ENCODE peak calls at places on chromosomes 16 and 17, in five cellular contexts. P is NCI-H2081, R is psoas muscle, Z is HTR-8/SVneo, K is neural progenitor cell. Q is an unnamed sample.

GRCh38 chr17:50255766-50256480 is 18.3 kb upstream of the TMEM92 start:
- DNase-seq in R (no peak), P (no peak), K (no peak), Z (no peak), Q (no peak)

GRCh38 chr17:321386-321941 is 31.1 kb downstream of the RPH3AL start:
- DNase-seq in K (no peak), P (no peak), Z (no peak), R (no peak), Q (no peak)

GRCh38 chr16:83906690-83907089 is 7.8 kb downstream of the MLYCD start:
- DNase-seq in R (no peak), K (no peak), Z (no peak), P (no peak), Q (no peak)

GRCh38 chr17:83064021-83064731 is 15.2 kb upstream of the METRNL start:
- DNase-seq in R (no peak), P (no peak), K (no peak), Z (no peak), Q (no peak)

GRCh38 chr16:17591655-17592405 is 121.1 kb upstream of the XYLT1 start:
- DNase-seq in R (no peak), K (no peak), Z (no peak), P (no peak), Q (peak; percentile 46)

GRCh38 chr17:15914400-15915165 is 30.3 kb upstream of the ADORA2B start:
- DNase-seq in Z (no peak), P (no peak), K (no peak), R (no peak), Q (no peak)

GRCh38 chr17:78495634-78496033 is 81.6 kb downstream of the DNAH17 start:
- DNase-seq in P (no peak), R (no peak), Z (no peak), K (no peak), Q (no peak)

GRCh38 chr16:67329901-67330300 is 3.3 kb downstream of the LRRC36 start:
- DNase-seq in K (no peak), R (no peak), Z (no peak), P (no peak), Q (no peak)

GRCh38 chr16:53989597-53989996 is 285.6 kb downstream of the FTO start:
- DNase-seq in R (no peak), P (no peak), K (no peak), Z (no peak), Q (no peak)

GRCh38 chr17:55606431-55606830 is 95.2 kb upstream of the SMIM36 start:
- DNase-seq in Z (no peak), K (no peak), P (no peak), R (no peak), Q (no peak)

GRCh38 chr16:84884311-84885023 is 64.7 kb downstream of the CRISPLD2 start:
- DNase-seq in R (no peak), Z (no peak), K (peak; percentile 33), P (no peak), Q (no peak)

GRCh38 chr17:7620835-7621234 is 6.1 kb upstream of the FXR2 start:
- DNase-seq in Z (no peak), K (no peak), R (no peak), P (no peak), Q (no peak)

GRCh38 chr17:65362826-65363225 is 198.6 kb downstream of the AXIN2 start:
- DNase-seq in Z (peak; percentile 29), R (no peak), K (no peak), P (no peak), Q (no peak)

GRCh38 chr17:43673516-43674323 is 12.0 kb upstream of the MEOX1 start:
- DNase-seq in Z (peak; percentile 76), K (peak; percentile 70), R (peak; percentile 68), P (peak; percentile 67), Q (peak; percentile 61)

GRCh38 chr16:8740775-8741355 is 56.6 kb downstream of the TMEM186 start:
- DNase-seq in R (no peak), K (no peak), Z (no peak), P (no peak), Q (no peak)

GRCh38 chr17:49843774-49844350 is 4.0 kb downstream of the TAC4 start:
- DNase-seq in K (peak; percentile 57), Z (no peak), P (no peak), R (no peak), Q (no peak)

GRCh38 chr17:50471009-50471905 is 2.6 kb upstream of the CHAD start:
- DNase-seq in K (no peak), P (no peak), Z (no peak), R (no peak), Q (no peak)

GRCh38 chr17:6361733-6362132 is 73.2 kb downstream of the AIPL1 start:
- DNase-seq in Z (peak; percentile 37), K (peak; percentile 40), P (no peak), R (no peak), Q (no peak)

GRCh38 chr16:30491229-30491628 is 18.7 kb downstream of the ITGAL start:
- DNase-seq in Z (no peak), R (no peak), P (no peak), K (no peak), Q (no peak)

GRCh38 chr17:13311301-13311700 is 290.4 kb downstream of the HS3ST3A1 start:
- DNase-seq in Z (no peak), K (no peak), R (no peak), P (no peak), Q (no peak)

GRCh38 chr17:29733151-29733550 is 110.4 kb upstream of the CORO6 start:
- DNase-seq in K (no peak), Z (no peak), P (no peak), R (no peak), Q (no peak)

GRCh38 chr17:2799653-2800052 is 3.4 kb downstream of the RAP1GAP2 start:
- DNase-seq in Z (no peak), P (no peak), R (no peak), K (no peak), Q (no peak)

GRCh38 chr16:81471882-81472281 is 27.3 kb downstream of the CMIP start:
- DNase-seq in P (no peak), Z (no peak), R (no peak), K (no peak), Q (no peak)

GRCh38 chr17:19753661-19754463 is 5.8 kb upstream of the ALDH3A1 start:
- DNase-seq in Z (no peak), P (no peak), R (peak; percentile 68), K (peak; percentile 26), Q (no peak)

GRCh38 chr17:68302666-68303065 is 11.4 kb downstream of the ARSG start:
- DNase-seq in P (no peak), R (no peak), K (no peak), Z (no peak), Q (no peak)

GRCh38 chr17:39867084-39867890 is 715 bp upstream of the ZPBP2 start:
- DNase-seq in Z (no peak), R (no peak), P (no peak), K (no peak), Q (peak; percentile 71)